ENCODE peak calls at places on chromosome 19, in four cellular contexts. D, I, S and C are unnamed samples.

GRCh38 chr19:33796164-33797100 is at the start of gene KCTD15:
- DNase-seq in D (no peak), I (peak), S (no peak), C (no peak)

GRCh38 chr19:14511245-14511625 is 7.0 kb downstream of the DNAJB1 start:
- DNase-seq in D (no peak), I (no peak), S (no peak), C (no peak)

GRCh38 chr19:48608798-48609263 is 2.3 kb downstream of the SPACA4 start:
- DNase-seq in D (no peak), I (no peak), S (peak), C (no peak)

GRCh38 chr19:16232127-16232526 is 34.4 kb downstream of the AP1M1 start:
- DNase-seq in D (no peak), I (no peak), S (no peak), C (no peak)

GRCh38 chr19:29010276-29010675 is 202.7 kb downstream of the UQCRFS1 start:
- DNase-seq in D (no peak), I (no peak), S (no peak), C (no peak)

GRCh38 chr19:1090731-1091543 is 4.2 kb downstream of the POLR2E start:
- DNase-seq in D (no peak), I (no peak), S (no peak), C (no peak)

GRCh38 chr19:49533551-49534488 is 6.0 kb downstream of the RCN3 start:
- DNase-seq in D (no peak), I (peak), S (peak), C (no peak)

GRCh38 chr19:17289489-17289888 is 7.8 kb downstream of the ANKLE1 start:
- DNase-seq in D (peak), I (peak), S (no peak), C (no peak)

GRCh38 chr19:19064811-19065745 is 1.3 kb downstream of the SLC25A42 start:
- DNase-seq in D (no peak), I (peak), S (no peak), C (no peak)

GRCh38 chr19:38223119-38223523 is 901 bp downstream of the DPF1 start:
- DNase-seq in D (no peak), I (no peak), S (no peak), C (no peak)

GRCh38 chr19:58054792-58055482 is 4.1 kb upstream of the ZNF135 start:
- DNase-seq in D (no peak), I (no peak), S (peak), C (no peak)

GRCh38 chr19:38228005-38228377 is 4.0 kb upstream of the DPF1 start:
- DNase-seq in D (no peak), I (no peak), S (no peak), C (no peak)

GRCh38 chr19:16349551-16350171 is 25.0 kb downstream of the KLF2 start:
- DNase-seq in D (no peak), I (no peak), S (no peak), C (no peak)

GRCh38 chr19:5131031-5131865 is 162.3 kb downstream of the KDM4B start:
- DNase-seq in D (no peak), I (no peak), S (no peak), C (no peak)

GRCh38 chr19:47779524-47780214 is 1.2 kb downstream of the SELENOW start:
- DNase-seq in D (no peak), I (no peak), S (no peak), C (no peak)

GRCh38 chr19:2902590-2903218 is 2.0 kb downstream of the ZNF57 start:
- DNase-seq in D (no peak), I (no peak), S (no peak), C (no peak)

GRCh38 chr19:17765069-17765618 is 13.9 kb downstream of the FCHO1 start:
- DNase-seq in D (no peak), I (no peak), S (no peak), C (no peak)

GRCh38 chr19:5364674-5365073 is 24.1 kb upstream of the PTPRS start:
- DNase-seq in D (no peak), I (no peak), S (no peak), C (no peak)

GRCh38 chr19:53076984-53077383 is 26.2 kb downstream of the ZNF160 start:
- DNase-seq in D (no peak), I (peak), S (no peak), C (peak)

GRCh38 chr19:34241513-34242337 is 12.6 kb upstream of the GARRE1 start:
- DNase-seq in D (no peak), I (peak), S (peak), C (no peak)

GRCh38 chr19:42252365-42253244 is 2.3 kb downstream of the ERF start:
- DNase-seq in D (no peak), I (no peak), S (no peak), C (no peak)

GRCh38 chr19:12890787-12891552 is at the start of gene GCDH:
- DNase-seq in D (peak), I (peak), S (peak), C (peak)

GRCh38 chr19:788821-789472 is 8.3 kb upstream of the PTBP1 start:
- DNase-seq in D (no peak), I (peak), S (no peak), C (no peak)

GRCh38 chr19:32830231-32831014 is 39.1 kb downstream of the SLC7A9 start:
- DNase-seq in D (peak), I (no peak), S (no peak), C (no peak)